ENCODE peak calls at places on chromosomes 3 and 15, in five cellular contexts. Z is heart left ventricle, H is cardiac muscle cell, C is thoracic aorta, N is body of pancreas. V is an unnamed sample. For H3K27me3, the result is how much of the 10 kb centered on the place peaks cover.

GRCh38 chr15:50685191-50685975 is 1.2 kb downstream of the TRPM7 start:
- DNase-seq in Z (no peak), H (peak), C (no peak), N (no peak), V (no peak)

GRCh38 chr3:49607105-49607591 is 52.9 kb downstream of the BSN start:
- DNase-seq in Z (no peak), H (no peak), C (no peak), N (no peak), V (no peak)

GRCh38 chr3:33417051-33417673 is 23.0 kb downstream of the UBP1 start:
- DNase-seq in Z (no peak), H (peak), C (no peak), N (no peak), V (no peak)

GRCh38 chr3:13018039-13018431 is 55.2 kb downstream of the IQSEC1 start:
- DNase-seq in Z (peak), H (no peak), C (no peak), N (no peak), V (no peak)

GRCh38 chr3:44186111-44186672 is 55.5 kb upstream of the TOPAZ1 start:
- DNase-seq in Z (no peak), H (no peak), C (no peak), N (no peak), V (no peak)

GRCh38 chr15:60932051-60932915 is 296.8 kb downstream of the RORA start:
- DNase-seq in Z (no peak), H (peak), C (peak), N (no peak), V (no peak)

GRCh38 chr3:33885496-33885895 is 87.1 kb downstream of the PDCD6IP start:
- DNase-seq in Z (no peak), H (no peak), C (no peak), N (no peak), V (no peak)

GRCh38 chr3:61772439-61772838 is 211.1 kb downstream of the PTPRG start:
- DNase-seq in Z (no peak), H (no peak), C (no peak), N (no peak), V (no peak)

GRCh38 chr3:71307884-71308697 is 275.4 kb downstream of the FOXP1 start:
- DNase-seq in Z (no peak), H (peak), C (no peak), N (no peak), V (peak)

GRCh38 chr3:173403376-173403775 is 5.8 kb downstream of the NLGN1 start:
- DNase-seq in Z (no peak), H (no peak), C (no peak), N (no peak), V (no peak)

GRCh38 chr3:96863129-96863740 is 48.8 kb downstream of the EPHA6 start:
- DNase-seq in Z (no peak), H (peak), C (no peak), N (peak), V (peak)

GRCh38 chr3:171556574-171557145 is 96.5 kb upstream of the TNIK start:
- DNase-seq in Z (no peak), H (no peak), C (no peak), N (no peak), V (no peak)

GRCh38 chr3:42666577-42666998 is 13.1 kb downstream of the ZBTB47 start:
- DNase-seq in Z (no peak), H (no peak), C (no peak), N (no peak), V (no peak)

GRCh38 chr3:136678981-136679380 is 73.2 kb downstream of the STAG1 start:
- DNase-seq in Z (no peak), H (peak), C (no peak), N (no peak), V (no peak)

GRCh38 chr15:60000113-60000823 is 3.8 kb upstream of the FOXB1 start:
- DNase-seq in Z (no peak), H (no peak), C (no peak), N (no peak), V (peak)

GRCh38 chr15:86201313-86202008 is 121.8 kb downstream of the AGBL1 start:
- DNase-seq in Z (no peak), H (no peak), C (no peak), N (no peak), V (no peak)

GRCh38 chr3:105913616-105914015 is 44.8 kb upstream of the CBLB start:
- DNase-seq in Z (no peak), H (no peak), C (no peak), N (no peak), V (no peak)

GRCh38 chr3:58551636-58552180 is 14.7 kb upstream of the ACOX2 start:
- DNase-seq in Z (no peak), H (peak), C (no peak), N (no peak), V (no peak)

GRCh38 chr15:73988075-73988969 is 3.8 kb downstream of the STOML1 start:
- DNase-seq in Z (no peak), H (no peak), C (no peak), N (no peak), V (no peak)

GRCh38 chr3:111890051-111890580 is 31.1 kb downstream of the PHLDB2 start:
- DNase-seq in Z (no peak), H (no peak), C (no peak), N (no peak), V (no peak)

GRCh38 chr3:164221297-164221696 is 857.0 kb downstream of the SI start:
- DNase-seq in Z (no peak), H (no peak), C (no peak), N (no peak), V (no peak)

GRCh38 chr3:119084371-119085069 is 49.9 kb upstream of the IGSF11 start:
- DNase-seq in Z (no peak), H (no peak), C (no peak), N (no peak), V (no peak)

GRCh38 chr3:188507244-188507720 is 353.3 kb downstream of the LPP start:
- DNase-seq in Z (no peak), H (peak), C (no peak), N (no peak), V (no peak)

GRCh38 chr3:177589921-177590336 is 392.6 kb upstream of the TBL1XR1 start:
- DNase-seq in Z (no peak), H (peak), C (no peak), N (peak), V (no peak)

GRCh38 chr15:63041982-63042878 is at the start of gene TPM1:
- DNase-seq in Z (peak), H (peak), C (peak), N (peak), V (peak)

GRCh38 chr3:107978116-107979057 is 112.4 kb downstream of the CD47 start:
- DNase-seq in Z (no peak), H (no peak), C (no peak), N (no peak), V (no peak)

GRCh38 chr3:52440671-52441070 is 4.2 kb downstream of the SEMA3G start:
- DNase-seq in Z (peak), H (no peak), C (no peak), N (no peak), V (no peak)

GRCh38 chr15:61097057-61097456 is 132.0 kb downstream of the RORA start:
- DNase-seq in Z (no peak), H (no peak), C (no peak), N (no peak), V (no peak)

GRCh38 chr15:74062671-74063070 is 19.7 kb downstream of the GOLGA6A start:
- DNase-seq in Z (no peak), H (no peak), C (no peak), N (no peak), V (no peak)

GRCh38 chr3:8982509-8982908 is 19.2 kb upstream of the RAD18 start:
- DNase-seq in Z (no peak), H (peak), C (no peak), N (no peak), V (no peak)

GRCh38 chr3:107704477-107704876 is 181.7 kb downstream of the BBX start:
- DNase-seq in Z (no peak), H (peak), C (no peak), N (no peak), V (no peak)

GRCh38 chr3:73635254-73635653 is 10.5 kb upstream of the PDZRN3 start:
- DNase-seq in Z (no peak), H (no peak), C (no peak), N (no peak), V (no peak)

GRCh38 chr15:28208583-28208982 is 109.5 kb upstream of the OCA2 start:
- DNase-seq in Z (no peak), H (no peak), C (no peak), N (no peak), V (no peak)

GRCh38 chr15:57752426-57752825 is 45.9 kb downstream of the POLR2M start:
- DNase-seq in Z (peak), H (peak), C (no peak), N (no peak), V (peak)

GRCh38 chr3:127408684-127409420 is 121.0 kb upstream of the PRR20G start:
- DNase-seq in Z (no peak), H (no peak), C (no peak), N (no peak), V (peak)

GRCh38 chr3:127410137-127410488 is 122.3 kb upstream of the PRR20G start:
- DNase-seq in Z (no peak), H (no peak), C (no peak), N (no peak), V (no peak)

GRCh38 chr3:127410678-127411077 is 122.8 kb upstream of the PRR20G start:
- DNase-seq in Z (no peak), H (no peak), C (no peak), N (no peak), V (no peak)

GRCh38 chr3:127408022-127408683 is 120.3 kb upstream of the PRR20G start:
- DNase-seq in Z (no peak), H (no peak), C (no peak), N (no peak), V (no peak)

GRCh38 chr3:127409421-127410136 is 121.7 kb upstream of the PRR20G start:
- DNase-seq in Z (no peak), H (no peak), C (no peak), N (no peak), V (no peak)
- H3K27me3 ChIP-seq in Z (under half), H (under half), C (under half), N (under half), V (under half)

GRCh38 chr3:122754867-122755835 is 38.5 kb downstream of the HSPBAP1 start:
- DNase-seq in Z (no peak), H (peak), C (no peak), N (no peak), V (no peak)

GRCh38 chr3:122760457-122761271 is 33.0 kb downstream of the HSPBAP1 start:
- DNase-seq in Z (no peak), H (peak), C (no peak), N (peak), V (no peak)

GRCh38 chr3:122758877-122759670 is 34.6 kb downstream of the HSPBAP1 start:
- DNase-seq in Z (no peak), H (peak), C (no peak), N (no peak), V (no peak)
- H3K27me3 ChIP-seq in Z (under half), H (under half), C (under half), N (under half), V (under half)

DNA sequence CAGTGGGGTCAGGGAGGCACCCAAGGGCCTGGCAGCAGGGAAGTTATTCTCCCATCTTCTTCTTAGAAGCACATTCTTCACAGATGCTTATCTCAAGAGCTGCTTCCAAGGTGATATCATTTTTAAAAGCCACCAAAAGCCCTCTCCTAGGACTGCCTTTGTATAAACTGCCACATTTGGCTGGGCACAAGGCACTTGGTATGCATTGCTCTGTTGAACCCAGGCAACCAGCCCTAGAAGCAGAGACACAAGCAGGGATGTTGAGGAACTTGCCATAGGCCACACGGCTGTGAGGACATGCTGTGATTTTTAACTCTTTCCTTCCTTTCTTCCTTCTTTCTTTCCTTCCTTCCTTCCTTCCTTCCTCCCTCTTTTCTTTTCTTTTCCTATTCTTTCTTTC is 7.4 kb upstream of the SLC6A1 start:
- DNase-seq in Z (no peak), H (no peak), C (no peak), N (no peak), V (no peak)
- H3K27me3 ChIP-seq in Z (under half), H (under half), C (under half), N (under half), V (under half)

GRCh38 chr3:122986790-122987189 is 40.8 kb downstream of the SEMA5B start:
- DNase-seq in Z (no peak), H (no peak), C (no peak), N (no peak), V (no peak)

GRCh38 chr3:122987726-122988319 is 39.7 kb downstream of the SEMA5B start:
- DNase-seq in Z (no peak), H (no peak), C (no peak), N (no peak), V (no peak)

GRCh38 chr3:122989856-122990575 is 37.5 kb downstream of the SEMA5B start:
- DNase-seq in Z (no peak), H (no peak), C (no peak), N (no peak), V (no peak)

GRCh38 chr3:122987231-122987630 is 40.3 kb downstream of the SEMA5B start:
- DNase-seq in Z (no peak), H (no peak), C (no peak), N (no peak), V (no peak)

DNA sequence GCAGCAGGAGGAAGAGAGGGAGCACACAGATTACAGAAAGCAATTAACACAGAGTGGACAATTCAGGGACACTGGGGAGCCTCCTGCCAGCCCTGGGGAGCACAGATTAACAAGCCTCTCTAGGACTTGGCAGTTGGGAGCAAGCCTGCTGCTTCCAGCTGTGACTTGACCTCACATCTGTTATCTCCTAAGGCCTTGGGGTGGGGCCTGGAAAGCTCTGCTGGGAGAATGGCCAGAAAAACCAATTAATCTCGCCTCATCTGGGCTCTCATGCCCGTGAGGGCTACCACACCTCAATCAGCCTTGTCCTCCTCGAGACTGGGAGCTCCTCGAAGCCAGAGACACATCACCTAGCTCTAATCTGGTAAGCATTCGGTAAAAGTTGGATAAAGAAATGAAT is 39.1 kb downstream of the SEMA5B start:
- DNase-seq in Z (peak), H (no peak), C (no peak), N (no peak), V (no peak)
- H3K27me3 ChIP-seq in Z (under half), H (under half), C (under half), N (under half), V (under half)

GRCh38 chr15:68980786-68981185 is 33.7 kb upstream of the NOX5 start:
- DNase-seq in Z (no peak), H (no peak), C (no peak), N (no peak), V (no peak)
- H3K27me3 ChIP-seq in Z (under half), H (under half), C (under half), N (under half), V (under half)

GRCh38 chr15:96421211-96421610 is 90.7 kb downstream of the NR2F2 start:
- DNase-seq in Z (no peak), H (no peak), C (no peak), N (no peak), V (peak)

GRCh38 chr15:96424674-96425073 is 94.2 kb downstream of the NR2F2 start:
- DNase-seq in Z (no peak), H (no peak), C (no peak), N (no peak), V (no peak)

GRCh38 chr15:96418146-96418545 is 87.6 kb downstream of the NR2F2 start:
- DNase-seq in Z (no peak), H (no peak), C (no peak), N (no peak), V (no peak)

GRCh38 chr15:96417760-96418130 is 87.2 kb downstream of the NR2F2 start:
- DNase-seq in Z (no peak), H (no peak), C (no peak), N (no peak), V (no peak)

GRCh38 chr15:96422153-96422552 is 91.7 kb downstream of the NR2F2 start:
- DNase-seq in Z (no peak), H (no peak), C (no peak), N (no peak), V (no peak)
- H3K27me3 ChIP-seq in Z (half or more), H (half or more), C (under half), N (under half), V (under half)

GRCh38 chr3:194370753-194371152 is 1.2 kb upstream of the LRRC15 start:
- DNase-seq in Z (no peak), H (no peak), C (no peak), N (no peak), V (no peak)

GRCh38 chr3:194365978-194366490 is 3.5 kb downstream of the LRRC15 start:
- DNase-seq in Z (no peak), H (no peak), C (no peak), N (no peak), V (no peak)

GRCh38 chr3:194368918-194369317 is 625 bp downstream of the LRRC15 start:
- DNase-seq in Z (no peak), H (no peak), C (no peak), N (no peak), V (no peak)

GRCh38 chr3:194369522-194370279 is at the start of gene LRRC15:
- DNase-seq in Z (peak), H (peak), C (no peak), N (no peak), V (peak)

DNA sequence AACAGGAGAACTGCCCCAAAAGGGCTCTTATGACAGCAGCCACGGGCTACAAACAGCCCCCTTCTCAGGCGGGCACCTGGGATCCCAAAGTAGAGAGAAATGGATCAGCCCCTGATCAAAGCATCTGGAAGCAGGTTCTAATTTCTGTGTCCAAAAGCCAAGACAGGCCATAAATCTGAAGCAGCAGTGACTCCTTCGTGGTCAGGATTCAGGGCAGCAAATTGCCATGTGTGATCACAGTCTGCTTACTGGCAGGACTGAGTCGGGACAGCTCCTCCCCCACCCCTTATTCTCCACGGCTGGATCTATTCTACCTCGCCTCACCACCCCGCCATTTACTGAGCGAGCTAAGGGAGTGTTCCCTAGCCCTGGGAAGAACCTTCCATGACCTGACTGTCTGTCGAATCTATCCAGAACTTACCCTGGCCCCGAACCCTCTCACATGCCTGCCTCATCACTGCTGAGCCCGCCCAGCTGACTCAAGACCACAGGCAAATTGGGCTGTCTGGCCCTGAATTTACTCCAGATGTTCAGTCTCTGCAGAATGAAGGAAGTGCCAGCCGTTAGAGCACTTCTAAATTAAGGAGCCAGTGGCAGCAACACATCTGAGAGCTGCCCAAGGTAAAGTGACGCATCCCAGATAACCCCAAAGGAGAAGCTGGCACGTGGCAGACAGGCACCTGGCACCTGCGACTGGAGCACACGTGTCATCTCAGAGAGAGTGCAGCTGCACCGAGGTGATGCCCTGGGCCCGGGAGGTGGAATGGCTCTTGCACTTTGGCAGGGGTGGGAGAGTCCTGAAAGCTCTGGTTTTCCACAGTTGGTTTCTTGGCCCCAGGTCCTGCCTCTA is 1.3 kb downstream of the LRRC15 start:
- DNase-seq in Z (no peak), H (peak), C (no peak), N (no peak), V (no peak)
- H3K27me3 ChIP-seq in Z (under half), H (under half), C (under half), N (under half), V (under half)

V was measured in SJCRH30.